ENCODE peak calls at places on chromosomes 1 and 21, in seven cellular contexts. T, F, H, X, G, I and A are unnamed samples.

GRCh38 chr1:8821084-8821483 is 3.6 kb upstream of the RERE start:
- DNase-seq in I (no peak), G (no peak), T (no peak), X (no peak), H (no peak), F (peak; percentile 83), A (peak; percentile 8)

GRCh38 chr21:39057121-39057520 is 126.1 kb downstream of the PSMG1 start:
- DNase-seq in I (no peak), G (no peak), T (no peak), X (no peak), H (no peak), F (no peak), A (no peak)

GRCh38 chr1:84510668-84511067 is 4.3 kb upstream of the GNG5 start:
- DNase-seq in F (no peak), H (no peak), I (no peak), G (no peak), X (no peak), T (no peak), A (no peak)

GRCh38 chr1:223886516-223886921 is 40.8 kb upstream of the TP53BP2 start:
- DNase-seq in I (no peak), F (no peak), H (no peak), G (no peak), T (no peak), X (no peak), A (no peak)

GRCh38 chr1:45530632-45531135 is 9.0 kb upstream of the PRDX1 start:
- DNase-seq in I (no peak), G (no peak), X (no peak), H (no peak), F (no peak), T (no peak), A (no peak)

GRCh38 chr21:40546657-40547056 is 300.3 kb downstream of the DSCAM start:
- DNase-seq in X (no peak), F (no peak), G (no peak), T (no peak), I (no peak), H (no peak), A (no peak)

GRCh38 chr1:184583837-184584236 is 170.8 kb downstream of the EDEM3 start:
- DNase-seq in I (no peak), H (no peak), G (peak; percentile 29), X (no peak), T (no peak), F (peak; percentile 63), A (no peak)

GRCh38 chr1:31934706-31935629 is 3.2 kb downstream of the PTP4A2 start:
- DNase-seq in G (peak; percentile 48), F (no peak), I (peak; percentile 70), X (peak; percentile 67), H (no peak), T (no peak), A (no peak)

GRCh38 chr1:115991909-115992308 is 15.6 kb downstream of the SLC22A15 start:
- DNase-seq in G (no peak), X (no peak), F (no peak), I (no peak), T (no peak), H (no peak), A (no peak)

GRCh38 chr1:115983584-115983983 is 7.3 kb downstream of the SLC22A15 start:
- DNase-seq in X (no peak), G (no peak), H (no peak), F (no peak), T (no peak), I (no peak), A (no peak)

GRCh38 chr1:115988953-115989352 is 12.6 kb downstream of the SLC22A15 start:
- DNase-seq in G (no peak), H (no peak), X (no peak), I (no peak), T (no peak), F (no peak), A (no peak)

GRCh38 chr1:115989711-115990110 is 13.4 kb downstream of the SLC22A15 start:
- DNase-seq in H (no peak), I (no peak), X (no peak), T (no peak), G (no peak), F (no peak), A (no peak)

DNA sequence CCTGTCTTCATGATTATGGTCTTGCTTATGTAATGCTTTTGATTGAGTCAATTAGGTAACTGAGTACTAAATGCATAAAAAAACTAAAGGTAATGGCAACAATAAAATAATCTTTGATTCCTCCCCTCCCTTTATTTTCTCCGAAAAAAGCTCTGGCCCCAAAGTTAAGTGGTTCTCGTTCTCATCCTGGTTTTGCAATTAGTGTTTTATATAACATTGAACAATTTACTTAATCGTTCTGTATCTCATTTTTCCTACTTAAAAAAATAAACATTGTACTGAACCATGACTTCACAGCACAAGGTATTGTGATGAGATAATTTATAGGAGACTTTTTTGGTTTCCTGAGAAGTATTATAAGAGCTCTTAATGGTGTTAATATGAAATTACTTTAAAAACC is 11.3 kb downstream of the SLC22A15 start:
- DNase-seq in G (no peak), H (no peak), I (no peak), F (no peak), X (no peak), T (no peak), A (no peak)
- H3K4me3 ChIP-seq in G (no peak overlapping the region), H (no peak overlapping the region), I (no peak overlapping the region), F (no peak overlapping the region), X (no peak overlapping the region), T (no peak overlapping the region), A (no peak overlapping the region)

GRCh38 chr1:243735457-243735856 is 114.6 kb downstream of the AKT3 start:
- DNase-seq in F (no peak), I (no peak), T (no peak), X (no peak), H (no peak), G (no peak), A (no peak)

GRCh38 chr1:243732627-243733026 is 117.4 kb downstream of the AKT3 start:
- DNase-seq in I (no peak), F (peak; percentile 38), T (no peak), G (peak; percentile 12), H (no peak), X (no peak), A (no peak)

GRCh38 chr1:243734311-243734700 is 115.7 kb downstream of the AKT3 start:
- DNase-seq in X (no peak), I (peak; percentile 17), F (no peak), T (no peak), G (no peak), H (no peak), A (no peak)

GRCh38 chr1:243731974-243732373 is 118.1 kb downstream of the AKT3 start:
- DNase-seq in H (no peak), F (no peak), I (no peak), G (no peak), X (no peak), T (no peak), A (no peak)

DNA sequence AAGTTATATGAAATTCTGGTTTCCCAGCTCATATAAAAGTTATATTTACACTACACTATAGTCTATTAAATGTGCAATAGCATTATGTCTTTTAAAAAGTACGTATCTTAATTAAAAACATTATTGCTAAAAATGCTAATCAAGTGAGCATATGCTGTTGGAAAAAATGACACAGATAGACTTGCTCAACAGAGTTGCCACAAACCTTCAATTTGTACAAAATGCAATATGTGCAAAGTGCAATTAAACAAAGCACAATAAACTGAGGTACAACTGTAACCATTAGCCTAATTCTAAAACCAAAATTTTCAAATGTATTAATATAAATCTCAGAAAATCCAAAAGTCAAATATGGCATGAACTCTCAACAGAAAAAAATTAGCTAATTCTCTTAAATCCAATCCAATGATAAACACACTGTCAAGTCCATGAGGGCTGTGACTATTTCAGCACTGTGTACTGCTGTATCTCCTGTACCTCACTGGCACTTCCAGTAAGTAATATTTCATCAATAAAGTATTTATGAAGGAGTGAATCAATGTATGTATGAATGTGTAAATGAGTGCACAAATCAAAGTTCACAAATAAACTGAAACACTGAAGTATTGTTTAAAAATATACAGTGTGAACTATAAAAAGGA is 116.3 kb downstream of the AKT3 start:
- DNase-seq in I (no peak), X (no peak), T (no peak), G (no peak), H (no peak), F (no peak), A (no peak)
- H3K4me3 ChIP-seq in I (no peak overlapping the region), X (no peak overlapping the region), T (no peak overlapping the region), G (no peak overlapping the region), H (no peak overlapping the region), F (no peak overlapping the region), A (no peak overlapping the region)

GRCh38 chr1:201848230-201848629 is 19.3 kb downstream of the IPO9 start:
- DNase-seq in H (no peak), X (no peak), F (no peak), G (no peak), T (no peak), I (no peak), A (no peak)

GRCh38 chr1:201849372-201850052 is 20.6 kb downstream of the IPO9 start:
- DNase-seq in I (no peak), G (no peak), H (no peak), X (no peak), T (no peak), F (no peak), A (no peak)

GRCh38 chr1:201847150-201847549 is 18.2 kb downstream of the IPO9 start:
- DNase-seq in H (no peak), X (no peak), F (no peak), T (no peak), I (no peak), G (no peak), A (no peak)

GRCh38 chr1:201842472-201843020 is 13.6 kb downstream of the IPO9 start:
- DNase-seq in F (peak; percentile 15), H (no peak), T (no peak), G (no peak), X (no peak), I (no peak), A (no peak)

DNA sequence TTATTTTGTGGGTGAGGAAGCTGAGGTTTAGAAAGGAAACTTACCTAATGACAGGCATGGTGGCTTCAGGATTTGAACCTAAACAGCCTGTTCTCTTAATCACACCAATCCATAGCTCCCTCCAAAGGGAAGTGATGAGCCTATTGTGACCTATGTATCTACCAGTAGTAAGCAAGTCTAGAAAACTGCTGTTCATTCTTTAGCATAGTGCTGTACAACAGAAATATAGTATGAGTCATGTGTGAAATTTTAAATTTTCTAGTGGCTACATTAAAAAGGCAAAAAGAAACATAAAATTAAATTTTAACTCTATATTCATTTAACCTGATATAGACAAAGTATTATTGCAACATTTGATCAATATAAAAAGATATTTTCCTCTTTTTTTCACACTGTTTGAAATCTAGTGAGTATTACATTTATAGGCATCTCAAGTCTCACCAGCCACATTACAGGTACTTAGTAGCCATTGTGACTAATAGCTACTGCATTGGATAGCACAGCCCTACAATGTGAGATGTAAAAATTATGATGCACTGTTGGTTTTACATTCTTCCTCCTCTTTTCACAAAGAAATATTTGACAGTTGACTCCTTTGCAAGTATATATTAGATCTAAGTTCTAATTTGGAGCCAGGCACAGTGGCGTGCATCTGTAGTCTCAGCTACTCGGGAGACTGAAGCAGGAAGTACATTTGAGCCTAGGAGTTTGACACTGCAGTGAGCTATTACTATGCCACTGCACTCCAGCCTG is 16.6 kb downstream of the IPO9 start:
- DNase-seq in G (no peak), F (no peak), T (no peak), X (no peak), I (peak; percentile 79), H (no peak), A (no peak)
- H3K4me3 ChIP-seq in G (no peak overlapping the region), F (no peak overlapping the region), T (no peak overlapping the region), X (no peak overlapping the region), I (no peak overlapping the region), H (no peak overlapping the region), A (no peak overlapping the region)

DNA sequence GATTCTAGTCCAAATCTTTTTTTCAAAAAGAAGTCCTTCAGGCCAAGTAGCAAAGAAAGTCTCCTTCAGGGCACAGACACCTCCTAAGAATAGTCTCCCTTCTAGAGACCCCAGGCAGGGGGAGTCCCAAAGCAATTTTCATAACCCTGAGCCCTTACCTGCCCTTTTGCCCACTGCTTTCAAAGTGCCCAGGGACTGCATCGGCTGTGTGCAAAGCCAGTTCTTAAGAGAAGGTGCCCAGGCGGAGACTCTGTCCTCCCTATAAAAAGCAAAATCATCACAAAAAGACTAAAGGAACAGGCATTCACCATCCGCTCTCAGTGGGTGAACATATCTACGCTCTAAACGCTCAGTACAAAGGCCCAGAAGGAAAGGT is 32.2 kb downstream of the ELK4 start:
- DNase-seq in X (no peak), T (no peak), F (no peak), H (no peak), I (no peak), G (no peak), A (no peak)
- H3K4me3 ChIP-seq in X (no peak overlapping the region), T (no peak overlapping the region), F (no peak overlapping the region), H (no peak overlapping the region), I (no peak overlapping the region), G (no peak overlapping the region), A (peak overlapping the region; percentile 29)